ENCODE peak calls at places on chromosome 18, in ten cellular contexts. V, M, H, D, B, O, C, K, Q and X are unnamed samples.

GRCh38 chr18:50194623-50195532 is at the start of gene MYO5B:
- DNase-seq in K (peak), D (peak), O (no peak), B (peak), Q (peak), C (no peak), M (no peak), H (peak), V (peak), X (no peak)

GRCh38 chr18:9008709-9009635 is 93.5 kb upstream of the NDUFV2 start:
- DNase-seq in B (no peak), Q (no peak), O (no peak), M (no peak), H (no peak), D (no peak), V (no peak), K (no peak), C (no peak), X (no peak)

GRCh38 chr18:71398530-71398929 is 1109.7 kb downstream of the SOCS6 start:
- DNase-seq in K (no peak), V (no peak), H (peak), D (peak), B (no peak), C (peak), Q (no peak), M (no peak), O (peak), X (peak)

GRCh38 chr18:57446322-57446721 is 11.1 kb downstream of the ONECUT2 start:
- DNase-seq in K (no peak), M (no peak), Q (no peak), O (no peak), C (no peak), V (no peak), H (peak), B (peak), D (peak), X (peak)

GRCh38 chr18:75208055-75208835 is 694 bp downstream of the PTGR3 start:
- DNase-seq in H (peak), B (peak), Q (peak), M (peak), D (peak), C (no peak), K (peak), O (peak), V (peak), X (peak)

GRCh38 chr18:32576296-32576916 is 105.7 kb upstream of the GAREM1 start:
- DNase-seq in C (no peak), Q (no peak), D (peak), B (peak), O (peak), M (no peak), K (no peak), V (no peak), H (peak), X (no peak)

GRCh38 chr18:67513285-67513684 is 3.2 kb downstream of the DSEL start:
- DNase-seq in B (no peak), M (no peak), V (no peak), C (no peak), Q (no peak), H (peak), K (no peak), O (peak), D (no peak), X (peak)

GRCh38 chr18:69127844-69128486 is 272.7 kb upstream of the DOK6 start:
- DNase-seq in O (no peak), K (no peak), V (no peak), Q (no peak), H (no peak), B (no peak), C (no peak), M (no peak), D (no peak), X (no peak)